ENCODE peak calls at places on chromosomes 2 and 18, in six cellular contexts. One of them, this sample, is unnamed.

GRCh38 chr2:61249521-61250071 is 87.6 kb downstream of the C2orf74 start:
- DNase-seq in esophagus squamous epithelium: no peak
- DNase-seq in astrocyte: no peak
- DNase-seq in WERI-Rb-1: no peak
- DNase-seq in neural progenitor cell: no peak
- DNase-seq in tibial artery: no peak
- DNase-seq in this sample: no peak

GRCh38 chr2:33110461-33110860 is 163.7 kb downstream of the LTBP1 start:
- DNase-seq in esophagus squamous epithelium: no peak
- DNase-seq in astrocyte: peak; percentile 30
- DNase-seq in WERI-Rb-1: no peak
- DNase-seq in neural progenitor cell: no peak
- DNase-seq in tibial artery: no peak
- DNase-seq in this sample: no peak

GRCh38 chr2:54639609-54640008 is 83.9 kb upstream of the EML6 start:
- DNase-seq in esophagus squamous epithelium: no peak
- DNase-seq in astrocyte: no peak
- DNase-seq in WERI-Rb-1: no peak
- DNase-seq in neural progenitor cell: no peak
- DNase-seq in tibial artery: no peak
- DNase-seq in this sample: no peak

GRCh38 chr2:11123856-11124759 is 31.2 kb upstream of the SLC66A3 start:
- DNase-seq in esophagus squamous epithelium: no peak
- DNase-seq in astrocyte: no peak
- DNase-seq in WERI-Rb-1: peak; percentile 89
- DNase-seq in neural progenitor cell: peak; percentile 78
- DNase-seq in tibial artery: no peak
- DNase-seq in this sample: peak; percentile 58

GRCh38 chr2:172516299-172516698 is 39.6 kb upstream of the PDK1 start:
- DNase-seq in esophagus squamous epithelium: no peak
- DNase-seq in astrocyte: peak; percentile 46
- DNase-seq in WERI-Rb-1: no peak
- DNase-seq in neural progenitor cell: no peak
- DNase-seq in tibial artery: no peak
- DNase-seq in this sample: no peak

GRCh38 chr2:8549942-8550341 is 131.9 kb upstream of the ID2 start:
- DNase-seq in esophagus squamous epithelium: no peak
- DNase-seq in astrocyte: no peak
- DNase-seq in WERI-Rb-1: no peak
- DNase-seq in neural progenitor cell: no peak
- DNase-seq in tibial artery: no peak
- DNase-seq in this sample: no peak

GRCh38 chr2:187486241-187486640 is 38.2 kb upstream of the CALCRL start:
- DNase-seq in esophagus squamous epithelium: no peak
- DNase-seq in astrocyte: no peak
- DNase-seq in WERI-Rb-1: no peak
- DNase-seq in neural progenitor cell: no peak
- DNase-seq in tibial artery: no peak
- DNase-seq in this sample: no peak

GRCh38 chr2:219448776-219449476 is 14.3 kb downstream of the SPEG start:
- DNase-seq in esophagus squamous epithelium: no peak
- DNase-seq in astrocyte: no peak
- DNase-seq in WERI-Rb-1: no peak
- DNase-seq in neural progenitor cell: peak; percentile 75
- DNase-seq in tibial artery: peak; percentile 65
- DNase-seq in this sample: no peak

GRCh38 chr2:197677483-197677882 is 2.1 kb upstream of the RFTN2 start:
- DNase-seq in esophagus squamous epithelium: no peak
- DNase-seq in astrocyte: no peak
- DNase-seq in WERI-Rb-1: no peak
- DNase-seq in neural progenitor cell: no peak
- DNase-seq in tibial artery: no peak
- DNase-seq in this sample: no peak

GRCh38 chr2:213316001-213316735 is 31.9 kb downstream of the SPAG16 start:
- DNase-seq in esophagus squamous epithelium: no peak
- DNase-seq in astrocyte: peak; percentile 51
- DNase-seq in WERI-Rb-1: no peak
- DNase-seq in neural progenitor cell: no peak
- DNase-seq in tibial artery: no peak
- DNase-seq in this sample: no peak

GRCh38 chr2:161976300-161976699 is 97.7 kb downstream of the DPP4 start:
- DNase-seq in esophagus squamous epithelium: no peak
- DNase-seq in astrocyte: no peak
- DNase-seq in WERI-Rb-1: no peak
- DNase-seq in neural progenitor cell: no peak
- DNase-seq in tibial artery: no peak
- DNase-seq in this sample: no peak

GRCh38 chr18:75639468-75639831 is 211.9 kb upstream of the SMIM21 start:
- DNase-seq in esophagus squamous epithelium: no peak
- DNase-seq in astrocyte: no peak
- DNase-seq in WERI-Rb-1: no peak
- DNase-seq in neural progenitor cell: no peak
- DNase-seq in tibial artery: no peak
- DNase-seq in this sample: no peak

GRCh38 chr18:50044402-50044801 is 150.5 kb downstream of the MYO5B start:
- DNase-seq in esophagus squamous epithelium: no peak
- DNase-seq in astrocyte: no peak
- DNase-seq in WERI-Rb-1: peak; percentile 63
- DNase-seq in neural progenitor cell: peak; percentile 16
- DNase-seq in tibial artery: no peak
- DNase-seq in this sample: no peak

GRCh38 chr2:37318401-37318800 is 6.2 kb downstream of the PRKD3 start:
- DNase-seq in esophagus squamous epithelium: no peak
- DNase-seq in astrocyte: peak; percentile 65
- DNase-seq in WERI-Rb-1: no peak
- DNase-seq in neural progenitor cell: no peak
- DNase-seq in tibial artery: no peak
- DNase-seq in this sample: no peak

GRCh38 chr2:29583104-29583503 is 338.3 kb downstream of the ALK start:
- DNase-seq in esophagus squamous epithelium: no peak
- DNase-seq in astrocyte: peak; percentile 10
- DNase-seq in WERI-Rb-1: no peak
- DNase-seq in neural progenitor cell: no peak
- DNase-seq in tibial artery: no peak
- DNase-seq in this sample: no peak

GRCh38 chr18:51110073-51110797 is 80.2 kb downstream of the SMAD4 start:
- DNase-seq in esophagus squamous epithelium: no peak
- DNase-seq in astrocyte: no peak
- DNase-seq in WERI-Rb-1: peak; percentile 75
- DNase-seq in neural progenitor cell: peak; percentile 81
- DNase-seq in tibial artery: no peak
- DNase-seq in this sample: peak; percentile 91

GRCh38 chr2:26274058-26274613 is 29.4 kb downstream of the HADHB start:
- DNase-seq in esophagus squamous epithelium: no peak
- DNase-seq in astrocyte: peak; percentile 76
- DNase-seq in WERI-Rb-1: no peak
- DNase-seq in neural progenitor cell: no peak
- DNase-seq in tibial artery: peak; percentile 78
- DNase-seq in this sample: peak; percentile 36

GRCh38 chr18:58025205-58025604 is 18.8 kb upstream of the NEDD4L start:
- DNase-seq in esophagus squamous epithelium: no peak
- DNase-seq in astrocyte: no peak
- DNase-seq in WERI-Rb-1: no peak
- DNase-seq in neural progenitor cell: no peak
- DNase-seq in tibial artery: no peak
- DNase-seq in this sample: no peak

GRCh38 chr2:72921088-72921851 is 4.0 kb downstream of the EMX1 start:
- DNase-seq in esophagus squamous epithelium: no peak
- DNase-seq in astrocyte: no peak
- DNase-seq in WERI-Rb-1: no peak
- DNase-seq in neural progenitor cell: no peak
- DNase-seq in tibial artery: peak; percentile 54
- DNase-seq in this sample: peak; percentile 67

GRCh38 chr18:22385718-22386117 is 32.0 kb downstream of the CTAGE1 start:
- DNase-seq in esophagus squamous epithelium: no peak
- DNase-seq in astrocyte: peak; percentile 88
- DNase-seq in WERI-Rb-1: no peak
- DNase-seq in neural progenitor cell: no peak
- DNase-seq in tibial artery: no peak
- DNase-seq in this sample: no peak

GRCh38 chr2:236877972-236878371 is 207.7 kb upstream of the COPS8 start:
- DNase-seq in esophagus squamous epithelium: no peak
- DNase-seq in astrocyte: no peak
- DNase-seq in WERI-Rb-1: no peak
- DNase-seq in neural progenitor cell: no peak
- DNase-seq in tibial artery: no peak
- DNase-seq in this sample: no peak

GRCh38 chr2:11270891-11271290 is 73.5 kb downstream of the ROCK2 start:
- DNase-seq in esophagus squamous epithelium: no peak
- DNase-seq in astrocyte: peak; percentile 46
- DNase-seq in WERI-Rb-1: no peak
- DNase-seq in neural progenitor cell: no peak
- DNase-seq in tibial artery: no peak
- DNase-seq in this sample: no peak

DNA sequence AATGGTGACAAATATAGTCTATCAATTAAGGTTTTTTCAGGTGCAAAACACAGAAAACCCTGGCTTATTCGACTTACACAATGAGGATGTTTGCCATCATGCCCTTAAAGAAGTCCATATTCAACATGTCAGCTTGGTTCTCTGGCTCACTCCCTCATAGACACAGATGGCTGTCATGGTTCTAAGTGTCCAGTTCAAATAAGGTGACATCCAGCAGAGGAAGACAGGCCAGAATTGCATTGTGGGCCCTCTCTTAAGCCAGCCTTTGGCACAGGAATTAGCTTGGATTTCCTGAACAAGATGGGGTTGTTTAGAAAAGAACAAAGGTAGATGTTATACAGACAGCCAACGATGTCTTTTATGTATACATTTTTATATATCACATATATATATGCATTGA is 18.7 kb upstream of the SLC1A4 start:
- DNase-seq in esophagus squamous epithelium: no peak
- DNase-seq in astrocyte: no peak
- DNase-seq in WERI-Rb-1: peak; percentile 52
- DNase-seq in neural progenitor cell: no peak
- DNase-seq in tibial artery: no peak
- DNase-seq in this sample: no peak
- TF ChIP-seq CTCF in esophagus squamous epithelium: no peak
- TF ChIP-seq CTCF in astrocyte: no peak
- TF ChIP-seq CTCF in WERI-Rb-1: no peak
- TF ChIP-seq CTCF in neural progenitor cell: no peak
- TF ChIP-seq CTCF in tibial artery: no peak
- TF ChIP-seq CTCF in this sample: no peak

GRCh38 chr2:152446213-152446612 is 111.2 kb downstream of the FMNL2 start:
- DNase-seq in esophagus squamous epithelium: no peak
- DNase-seq in astrocyte: no peak
- DNase-seq in WERI-Rb-1: no peak
- DNase-seq in neural progenitor cell: no peak
- DNase-seq in tibial artery: no peak
- DNase-seq in this sample: no peak
- H3K4me3 ChIP-seq in esophagus squamous epithelium: no peak overlapping the region
- H3K4me3 ChIP-seq in astrocyte: no peak overlapping the region
- H3K4me3 ChIP-seq in WERI-Rb-1: no peak overlapping the region
- H3K4me3 ChIP-seq in neural progenitor cell: no peak overlapping the region
- H3K4me3 ChIP-seq in tibial artery: no peak overlapping the region
- H3K4me3 ChIP-seq in this sample: no peak overlapping the region

DNA sequence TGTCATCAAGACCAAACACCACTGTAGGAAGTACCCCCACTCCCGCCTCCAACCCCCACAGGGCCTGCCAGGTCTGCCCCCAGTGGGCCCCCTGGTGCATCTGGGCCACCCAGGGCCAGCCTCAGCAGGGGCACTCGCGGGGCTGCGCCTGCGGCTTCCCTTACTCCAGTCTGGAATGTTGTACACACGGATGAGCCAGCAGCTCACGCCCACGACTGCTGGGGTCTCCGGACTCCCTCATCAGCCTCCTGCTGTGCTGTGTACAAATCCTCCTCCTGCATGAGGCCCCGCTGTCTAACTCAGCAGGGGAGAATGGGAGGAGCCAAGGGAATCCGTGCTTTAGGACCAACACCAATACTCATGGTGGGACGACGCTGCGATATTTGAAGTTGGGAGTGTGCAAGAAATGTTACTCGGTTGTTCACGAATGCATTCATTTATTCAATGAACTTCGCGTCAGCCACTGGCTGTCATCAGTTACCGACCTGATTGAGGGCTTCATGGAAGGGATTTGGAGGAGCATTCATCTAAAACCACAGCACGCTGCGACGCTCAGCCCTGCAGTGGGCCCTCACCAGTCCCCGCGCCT is 654 bp upstream of the ASB1 start:
- DNase-seq in esophagus squamous epithelium: no peak
- DNase-seq in astrocyte: peak; percentile 88
- DNase-seq in WERI-Rb-1: peak; percentile 64
- DNase-seq in neural progenitor cell: peak; percentile 84
- DNase-seq in tibial artery: no peak
- DNase-seq in this sample: peak; percentile 40
- H3K27ac ChIP-seq in esophagus squamous epithelium: peak overlapping the region; percentile 93
- H3K27ac ChIP-seq in astrocyte: peak overlapping the region; percentile 96
- H3K27ac ChIP-seq in WERI-Rb-1: peak overlapping the region; percentile 91
- H3K27ac ChIP-seq in neural progenitor cell: peak overlapping the region; percentile 74
- H3K27ac ChIP-seq in tibial artery: peak overlapping the region; percentile 88
- H3K27ac ChIP-seq in this sample: peak overlapping the region; percentile 98

DNA sequence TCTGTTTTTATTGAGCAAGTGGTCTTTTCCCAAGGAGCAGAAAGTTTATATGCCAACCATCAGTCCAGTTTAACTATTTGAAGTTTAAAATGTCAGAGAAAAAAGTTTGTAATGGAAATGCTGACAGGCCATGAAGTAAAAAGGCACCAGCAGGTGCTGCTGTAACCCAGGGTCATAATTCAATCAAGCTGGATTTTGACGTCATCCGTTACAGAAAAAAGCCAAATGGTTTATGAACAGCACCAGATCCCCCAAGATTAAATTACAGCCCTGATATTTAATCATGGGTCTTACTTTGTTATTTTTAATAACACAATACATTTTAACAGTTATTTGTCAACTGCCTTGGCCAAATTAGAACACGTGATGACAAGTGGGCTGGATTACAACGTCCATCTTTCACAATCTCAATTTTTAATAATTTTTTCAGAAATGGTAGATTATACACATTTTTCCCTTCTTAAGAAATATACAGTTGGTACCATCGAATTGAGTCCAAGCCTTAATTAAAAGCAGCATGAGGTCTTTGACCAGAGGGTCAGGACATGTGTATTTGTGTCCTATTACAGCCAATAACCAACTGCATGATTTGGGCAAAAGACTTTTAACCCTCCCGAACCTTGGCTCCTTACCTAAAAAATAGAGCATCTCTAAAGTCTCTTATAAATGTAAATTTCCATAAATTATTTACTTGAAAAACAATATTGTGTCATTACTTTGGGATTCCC is 10.0 kb downstream of the TCF4 start:
- DNase-seq in esophagus squamous epithelium: no peak
- DNase-seq in astrocyte: no peak
- DNase-seq in WERI-Rb-1: no peak
- DNase-seq in neural progenitor cell: no peak
- DNase-seq in tibial artery: no peak
- DNase-seq in this sample: no peak
- TF ChIP-seq CTCF in esophagus squamous epithelium: no peak
- TF ChIP-seq CTCF in astrocyte: no peak
- TF ChIP-seq CTCF in WERI-Rb-1: no peak
- TF ChIP-seq CTCF in neural progenitor cell: peak; percentile 35
- TF ChIP-seq CTCF in tibial artery: no peak
- TF ChIP-seq CTCF in this sample: no peak